ENCODE peak calls at places on chromosomes 7 and 10, in seven cellular contexts. G is HTR-8/SVneo; O is stimulated activated CD4-positive, alpha-beta T cell treated with anti-CD3 and anti-CD28 coated beads, Interleukin-4, amount 100 ng/mL, for 48 hours; E is brain pericyte; F is PC-9; M is ecto neural progenitor cell; L is cardiac septum. Z is an unnamed sample.

GRCh38 chr7:81594767-81595166 is 175.1 kb downstream of the HGF start:
- DNase-seq in G (no peak), E (no peak), O (no peak), L (no peak), M (no peak), F (no peak), Z (no peak)

GRCh38 chr7:123580406-123581161 is 21.0 kb upstream of the ASB15 start:
- DNase-seq in G (peak; percentile 8), M (peak; percentile 52), L (no peak), F (peak; percentile 36), O (no peak), E (peak; percentile 8), Z (no peak)

GRCh38 chr7:133650487-133651292 is 397.8 kb downstream of the EXOC4 start:
- DNase-seq in L (no peak), F (no peak), M (no peak), E (no peak), O (no peak), G (no peak), Z (no peak)

GRCh38 chr7:116836911-116837310 is 25.5 kb upstream of the CAPZA2 start:
- DNase-seq in M (no peak), L (no peak), F (peak; percentile 68), O (no peak), E (no peak), G (no peak), Z (no peak)

GRCh38 chr7:44793919-44794715 is 2.4 kb upstream of the PPIA start:
- DNase-seq in F (peak; percentile 70), L (no peak), M (no peak), E (no peak), O (no peak), G (no peak), Z (no peak)

GRCh38 chr7:126574838-126575250 is 677.9 kb downstream of the GRM8 start:
- DNase-seq in F (no peak), L (no peak), O (no peak), M (peak; percentile 39), E (no peak), G (peak; percentile 9), Z (no peak)

GRCh38 chr10:96044686-96045085 is 1.3 kb downstream of the CCNJ start:
- DNase-seq in E (no peak), F (peak; percentile 40), L (no peak), O (no peak), G (no peak), M (no peak), Z (no peak)

GRCh38 chr7:100091411-100092181 is 2.8 kb downstream of the COPS6 start:
- DNase-seq in L (no peak), O (no peak), E (no peak), G (no peak), F (peak; percentile 41), M (no peak), Z (no peak)

GRCh38 chr7:121038717-121039509 is 50.4 kb downstream of the CPED1 start:
- DNase-seq in G (no peak), M (no peak), E (no peak), F (no peak), O (no peak), L (no peak), Z (no peak)

GRCh38 chr10:65342226-65342625 is 1583.6 kb upstream of the LRRTM3 start:
- DNase-seq in O (no peak), F (no peak), G (no peak), E (no peak), M (no peak), L (no peak), Z (no peak)

GRCh38 chr7:85927226-85927625 is 716.5 kb upstream of the GRM3 start:
- DNase-seq in O (no peak), M (no peak), L (no peak), G (no peak), E (no peak), F (no peak), Z (no peak)

GRCh38 chr10:47165711-47166404 is 134.1 kb upstream of the GDF10 start:
- DNase-seq in F (no peak), O (no peak), M (no peak), L (no peak), G (peak; percentile 14), E (peak; percentile 71), Z (peak; percentile 13)

GRCh38 chr7:17996442-17997223 is 31.0 kb downstream of the PRPS1L1 start:
- DNase-seq in E (no peak), F (no peak), O (no peak), G (no peak), L (no peak), M (no peak), Z (no peak)

GRCh38 chr10:79380125-79380917 is 33.1 kb downstream of the PPIF start:
- DNase-seq in F (no peak), G (no peak), E (no peak), M (peak; percentile 38), O (no peak), L (peak; percentile 73), Z (no peak)

GRCh38 chr10:74137992-74138391 is 12.6 kb downstream of the AP3M1 start:
- DNase-seq in L (no peak), G (no peak), M (no peak), F (no peak), E (no peak), O (no peak), Z (no peak)

GRCh38 chr7:102813256-102814024 is 64.6 kb downstream of the FAM185A start:
- DNase-seq in G (no peak), O (no peak), M (no peak), F (no peak), L (no peak), E (no peak), Z (no peak)

GRCh38 chr10:100623541-100623940 is 87.8 kb downstream of the HIF1AN start:
- DNase-seq in F (no peak), M (no peak), E (no peak), G (no peak), O (no peak), L (no peak), Z (no peak)

GRCh38 chr10:108556176-108556575 is 1367.1 kb downstream of the XPNPEP1 start:
- DNase-seq in E (no peak), L (no peak), F (no peak), G (no peak), O (no peak), M (no peak), Z (no peak)

GRCh38 chr7:129012641-129013040 is 42.3 kb downstream of the TNPO3 start:
- DNase-seq in F (no peak), M (no peak), O (no peak), G (no peak), E (no peak), L (no peak), Z (no peak)

GRCh38 chr10:6920072-6921019 is 340.3 kb upstream of the PRKCQ start:
- DNase-seq in L (peak; percentile 87), O (peak; percentile 76), G (peak; percentile 60), M (peak; percentile 71), E (no peak), F (no peak), Z (peak; percentile 77)

GRCh38 chr7:106717997-106718871 is 57.3 kb upstream of the CCDC71L start:
- DNase-seq in E (peak; percentile 45), M (no peak), G (peak; percentile 59), L (no peak), F (peak; percentile 94), O (peak; percentile 82), Z (no peak)

GRCh38 chr10:119250641-119251314 is 43.4 kb downstream of the GRK5 start:
- DNase-seq in G (no peak), E (peak; percentile 58), O (no peak), M (no peak), L (no peak), F (peak; percentile 41), Z (no peak)

GRCh38 chr10:125073996-125074395 is 86.4 kb downstream of the CTBP2 start:
- DNase-seq in F (no peak), O (no peak), M (no peak), L (no peak), G (no peak), E (no peak), Z (no peak)

GRCh38 chr7:3455826-3456444 is 154.9 kb downstream of the SDK1 start:
- DNase-seq in F (no peak), O (no peak), G (no peak), E (no peak), L (no peak), M (no peak), Z (no peak)

GRCh38 chr10:103111031-103111917 is 81.8 kb downstream of the NT5C2 start:
- DNase-seq in E (peak; percentile 11), G (no peak), F (no peak), M (no peak), L (no peak), O (no peak), Z (no peak)

GRCh38 chr7:101094791-101095375 is 9.6 kb downstream of the TRIM56 start:
- DNase-seq in L (no peak), M (peak; percentile 67), E (no peak), F (no peak), G (no peak), O (peak; percentile 37), Z (peak; percentile 22)

GRCh38 chr7:12092499-12093130 is 118.5 kb upstream of the TMEM106B start:
- DNase-seq in L (no peak), O (no peak), M (no peak), F (no peak), E (no peak), G (no peak), Z (no peak)

GRCh38 chr10:110005716-110006115 is 2.1 kb upstream of the ADD3 start:
- DNase-seq in O (no peak), G (no peak), F (no peak), M (peak; percentile 55), L (no peak), E (peak; percentile 36), Z (peak; percentile 20)

GRCh38 chr7:46809886-46810285 is 772.0 kb downstream of the TNS3 start:
- DNase-seq in L (no peak), M (no peak), G (no peak), O (no peak), F (no peak), E (no peak), Z (no peak)

GRCh38 chr10:17851611-17852010 is 42.5 kb downstream of the MRC1 start:
- DNase-seq in F (no peak), M (no peak), G (no peak), L (no peak), E (no peak), O (no peak), Z (no peak)

GRCh38 chr7:18356195-18356645 is 139.3 kb upstream of the HDAC9 start:
- DNase-seq in O (no peak), G (peak; percentile 23), F (peak; percentile 54), L (no peak), M (no peak), E (peak; percentile 32), Z (no peak)

GRCh38 chr7:65925040-65925439 is 52.2 kb downstream of the VKORC1L1 start:
- DNase-seq in L (no peak), M (no peak), F (no peak), E (no peak), G (no peak), O (no peak), Z (no peak)

GRCh38 chr7:74164985-74165456 is 9.1 kb upstream of the EIF4H start:
- DNase-seq in M (no peak), G (no peak), O (no peak), E (no peak), L (no peak), F (no peak), Z (no peak)

GRCh38 chr10:22628309-22628708 is 86.1 kb downstream of the PIP4K2A start:
- DNase-seq in F (no peak), M (no peak), E (no peak), L (no peak), G (no peak), O (no peak), Z (no peak)

GRCh38 chr10:5832946-5833345 is 19.7 kb upstream of the GDI2 start:
- DNase-seq in O (no peak), G (no peak), M (no peak), L (no peak), E (no peak), F (peak; percentile 61), Z (no peak)

GRCh38 chr7:42237162-42237821 is at the start of gene GLI3:
- DNase-seq in O (no peak), M (peak; percentile 93), G (peak; percentile 92), E (peak; percentile 92), L (peak; percentile 88), F (no peak), Z (peak; percentile 43)

Z was measured in substantia nigra.